ENCODE peak calls at places on chromosome 4, in four cellular contexts. X is psoas muscle; N is CD4-positive, alpha-beta memory T cell; F is neural progenitor cell. O is an unnamed sample. For H3K9me3, the result is how much of the 10 kb centered on the place peaks cover.

GRCh38 chr4:61628727-61629126 is 428.6 kb downstream of the ADGRL3 start:
- DNase-seq in N (no peak), F (no peak), X (no peak), O (no peak)

GRCh38 chr4:522438-522837 is 23.4 kb downstream of the PIGG start:
- DNase-seq in N (no peak), F (no peak), X (no peak), O (no peak)

GRCh38 chr4:120299631-120300030 is 233.0 kb upstream of the MAD2L1 start:
- DNase-seq in N (no peak), X (no peak), F (no peak), O (no peak)

GRCh38 chr4:3219761-3220481 is 29.0 kb upstream of the MSANTD1 start:
- DNase-seq in X (peak), F (no peak), N (no peak), O (no peak)

GRCh38 chr4:138522366-138522765 is 280.2 kb upstream of the SLC7A11 start:
- DNase-seq in X (no peak), F (peak), N (no peak), O (no peak)

GRCh38 chr4:121377065-121377464 is 3.8 kb downstream of the QRFPR start:
- DNase-seq in N (no peak), F (no peak), X (no peak), O (no peak)

GRCh38 chr4:40908297-40908696 is 158.5 kb downstream of the NSUN7 start:
- DNase-seq in N (no peak), X (no peak), F (no peak), O (no peak)

GRCh38 chr4:172543249-172543648 is 625.4 kb upstream of the GALNT7 start:
- DNase-seq in N (no peak), F (peak), X (no peak), O (no peak)

GRCh38 chr4:53573696-53574095 is 17.6 kb downstream of the LNX1 start:
- DNase-seq in N (no peak), X (no peak), F (no peak), O (no peak)

GRCh38 chr4:53782468-53782865 is 191.2 kb upstream of the LNX1 start:
- DNase-seq in N (no peak), F (no peak), X (no peak), O (no peak)

GRCh38 chr4:36244257-36245084 is at the start of gene ARAP2:
- DNase-seq in N (peak), X (peak), F (peak), O (peak)

GRCh38 chr4:36243355-36244256 is 708 bp downstream of the ARAP2 start:
- DNase-seq in X (peak), N (no peak), F (no peak), O (peak)

GRCh38 chr4:36237366-36238353 is 6.7 kb downstream of the ARAP2 start:
- DNase-seq in F (no peak), N (no peak), X (no peak), O (no peak)

GRCh38 chr4:36242629-36243354 is 1.5 kb downstream of the ARAP2 start:
- DNase-seq in N (peak), F (no peak), X (no peak), O (no peak)

GRCh38 chr4:36241771-36242170 is 2.5 kb downstream of the ARAP2 start:
- DNase-seq in N (peak), X (no peak), F (no peak), O (no peak)
- H3K4me3 ChIP-seq in N (peak), X (peak), F (no peak), O (peak)

GRCh38 chr4:2103127-2103842 is 44.2 kb downstream of the NAT8L start:
- DNase-seq in N (no peak), F (no peak), X (no peak), O (no peak)

GRCh38 chr4:2103843-2104547 is 44.9 kb downstream of the NAT8L start:
- DNase-seq in X (no peak), N (no peak), F (no peak), O (no peak)

GRCh38 chr4:2102045-2102883 is 43.1 kb downstream of the NAT8L start:
- DNase-seq in N (no peak), F (no peak), X (no peak), O (no peak)

GRCh38 chr4:2104556-2105345 is 45.6 kb downstream of the NAT8L start:
- DNase-seq in F (no peak), X (no peak), N (no peak), O (no peak)

GRCh38 chr4:2105559-2105958 is 46.4 kb downstream of the NAT8L start:
- DNase-seq in X (no peak), F (no peak), N (no peak), O (no peak)
- H3K9me3 ChIP-seq in X (under half), F (under half), N (under half), O (under half)

GRCh38 chr4:84493092-84493850 is 5.8 kb downstream of the NKX6-1 start:
- DNase-seq in N (no peak), X (peak), F (peak), O (no peak)
- H3K4me3 ChIP-seq in N (no peak), X (peak), F (peak), O (no peak)

GRCh38 chr4:4810365-4810764 is 49.1 kb upstream of the MSX1 start:
- DNase-seq in F (no peak), X (no peak), N (no peak), O (no peak)

GRCh38 chr4:4805805-4806345 is 53.6 kb upstream of the MSX1 start:
- DNase-seq in F (no peak), N (no peak), X (no peak), O (no peak)

GRCh38 chr4:4812145-4812782 is 47.2 kb upstream of the MSX1 start:
- DNase-seq in N (no peak), F (no peak), X (no peak), O (no peak)

GRCh38 chr4:4810778-4811177 is 48.7 kb upstream of the MSX1 start:
- DNase-seq in F (no peak), N (no peak), X (no peak), O (no peak)
- H3K9me3 ChIP-seq in F (under half), N (under half), X (under half), O (under half)

GRCh38 chr4:113404167-113404571 is 354.7 kb downstream of the ANK2 start:
- DNase-seq in N (no peak), F (no peak), X (no peak), O (no peak)

GRCh38 chr4:113407409-113407808 is 354.1 kb downstream of the CAMK2D start:
- DNase-seq in X (no peak), F (peak), N (no peak), O (no peak)

GRCh38 chr4:113405874-113406722 is 355.4 kb downstream of the CAMK2D start:
- DNase-seq in N (no peak), X (no peak), F (no peak), O (no peak)

GRCh38 chr4:113404846-113405245 is 355.4 kb downstream of the ANK2 start:
- DNase-seq in F (no peak), X (no peak), N (no peak), O (no peak)

GRCh38 chr4:113406723-113407016 is 354.9 kb downstream of the CAMK2D start:
- DNase-seq in F (no peak), N (no peak), X (no peak), O (no peak)
- H3K4me3 ChIP-seq in F (no peak), N (no peak), X (peak), O (no peak)

DNA sequence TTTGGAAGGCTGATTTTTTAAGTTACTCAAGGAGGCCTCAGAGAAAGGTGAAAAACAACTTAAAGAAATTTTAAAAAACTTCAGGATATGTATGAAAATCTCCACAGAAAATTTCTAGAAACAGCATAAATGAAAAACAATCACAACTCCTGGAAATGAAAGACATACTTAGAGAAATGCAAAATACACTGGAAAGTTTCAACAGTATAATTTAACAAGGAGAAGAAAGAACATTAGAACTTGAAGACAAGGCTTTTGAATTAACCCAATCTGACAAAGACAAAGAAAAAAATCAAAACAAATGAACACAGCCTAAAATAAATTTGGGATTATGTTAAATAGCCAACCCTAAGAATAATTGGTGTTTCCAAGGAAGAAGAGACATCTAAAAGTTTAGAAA is 300.5 kb downstream of the ANTXR2 start:
- DNase-seq in N (no peak), X (no peak), F (no peak), O (no peak)
- H3K9me3 ChIP-seq in N (under half), X (under half), F (under half), O (under half)

GRCh38 chr4:124104101-124104500 is 608.4 kb downstream of the ANKRD50 start:
- DNase-seq in N (no peak), F (no peak), X (no peak), O (no peak)

GRCh38 chr4:124104628-124105027 is 607.9 kb downstream of the ANKRD50 start:
- DNase-seq in X (no peak), N (no peak), F (no peak), O (no peak)

DNA sequence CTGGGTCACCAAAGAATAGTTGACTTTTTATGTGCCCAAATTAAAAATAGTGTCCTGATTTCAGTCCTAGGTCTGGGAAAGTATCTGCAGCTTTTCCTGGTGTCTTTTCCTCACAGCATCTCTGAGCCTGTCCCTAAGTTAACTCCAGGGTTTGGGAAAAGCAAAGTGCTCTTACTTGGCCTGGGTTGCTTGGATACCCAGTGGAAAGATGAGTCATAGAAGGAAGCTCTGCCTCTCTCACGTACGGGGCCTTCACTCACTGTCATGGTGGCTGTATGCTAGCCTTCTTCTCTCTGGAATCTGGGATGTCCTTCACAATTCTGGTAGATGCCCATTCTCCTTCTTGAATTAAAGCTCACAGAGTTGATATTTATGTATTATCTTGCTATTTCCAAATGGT is 607.3 kb downstream of the ANKRD50 start:
- DNase-seq in X (no peak), F (no peak), N (no peak), O (no peak)
- H3K4me3 ChIP-seq in X (no peak), F (no peak), N (no peak), O (no peak)

GRCh38 chr4:81623434-81623833 is 151.7 kb upstream of the RASGEF1B start:
- DNase-seq in F (no peak), X (no peak), N (no peak), O (no peak)

GRCh38 chr4:81622028-81622427 is 150.3 kb upstream of the RASGEF1B start:
- DNase-seq in F (no peak), N (no peak), X (no peak), O (no peak)

GRCh38 chr4:81620442-81620841 is 148.7 kb upstream of the RASGEF1B start:
- DNase-seq in N (no peak), F (no peak), X (no peak), O (no peak)

GRCh38 chr4:81622474-81623198 is 150.9 kb upstream of the RASGEF1B start:
- DNase-seq in F (no peak), X (no peak), N (no peak), O (no peak)

DNA sequence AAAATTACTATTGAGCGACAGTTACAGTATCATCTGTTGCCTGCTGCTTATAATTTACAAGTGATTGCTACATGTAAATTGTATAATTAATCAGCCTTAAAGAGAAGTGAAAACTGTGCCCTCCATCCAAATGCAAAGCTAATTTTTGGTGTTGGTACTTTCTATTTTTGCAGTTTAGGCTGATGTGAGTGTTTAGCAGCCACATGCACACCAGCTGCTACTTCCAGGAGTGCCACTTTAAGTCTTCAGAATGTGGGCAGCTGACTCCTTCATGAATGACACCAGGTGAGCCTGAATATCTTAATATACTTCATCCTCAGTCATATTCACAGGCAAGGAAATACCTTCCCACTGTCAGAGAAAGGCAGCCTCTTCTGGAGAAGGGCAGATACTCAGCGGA is 149.8 kb upstream of the RASGEF1B start:
- DNase-seq in F (no peak), X (no peak), N (no peak), O (no peak)
- H3K9me3 ChIP-seq in F (under half), X (under half), N (under half), O (under half)

O was measured in effector memory CD4-positive, alpha-beta T cell.